ENCODE peak calls at places on chromosomes 16 and 17, in ten cellular contexts. V is anterior cingulate cortex; Q is GF-D8; D is AG10803; F is activated CD4-positive, alpha-beta T cell treated with anti-CD3 and anti-CD28 coated beads, Interleukin-2, amount 10 ng/mL, durations not matched to agents 24 days and 14 days; W is BJ; X is stimulated activated CD8-positive, alpha-beta memory T cell treated with anti-CD3 and anti-CD28 coated beads, Interleukin-15, amount 100 ng/mL, for 24 hours; H is lower leg skin; B is heart right ventricle; A is fibroblast of lung. L is an unnamed sample.

GRCh38 chr16:75293746-75294145 is 42.3 kb upstream of the BCAR1 start:
- DNase-seq in V (no peak), Q (no peak), D (no peak), F (no peak), W (no peak), X (no peak), H (no peak), B (no peak), A (no peak), L (no peak)

GRCh38 chr17:8941980-8942617 is 23.4 kb downstream of the PIK3R5 start:
- DNase-seq in V (no peak), Q (no peak), D (no peak), F (peak), W (no peak), X (no peak), H (no peak), B (no peak), A (no peak), L (no peak)

GRCh38 chr16:84350611-84351400 is 17.5 kb upstream of the ATP2C2 start:
- DNase-seq in V (no peak), Q (no peak), D (no peak), F (no peak), W (no peak), X (no peak), H (no peak), B (no peak), A (no peak), L (no peak)

GRCh38 chr16:11963706-11964105 is 1.3 kb upstream of the TNFRSF17 start:
- DNase-seq in V (no peak), Q (no peak), D (no peak), F (no peak), W (no peak), X (no peak), H (peak), B (no peak), A (no peak), L (no peak)

GRCh38 chr17:7014995-7015586 is 2.7 kb downstream of the RNASEK start:
- DNase-seq in V (no peak), Q (no peak), D (peak), F (peak), W (no peak), X (no peak), H (no peak), B (no peak), A (peak), L (peak)

GRCh38 chr16:17607075-17607509 is 136.3 kb upstream of the XYLT1 start:
- DNase-seq in V (no peak), Q (no peak), D (no peak), F (no peak), W (no peak), X (no peak), H (no peak), B (no peak), A (no peak), L (no peak)

GRCh38 chr16:2056681-2057407 is 9.1 kb downstream of the TSC2 start:
- DNase-seq in V (no peak), Q (no peak), D (peak), F (no peak), W (no peak), X (no peak), H (no peak), B (no peak), A (no peak), L (no peak)

GRCh38 chr17:42058018-42058417 is 7.6 kb upstream of the C17orf113 start:
- DNase-seq in V (no peak), Q (no peak), D (no peak), F (no peak), W (no peak), X (no peak), H (no peak), B (no peak), A (no peak), L (no peak)

GRCh38 chr16:88739139-88739974 is 33.1 kb downstream of the CTU2 start:
- DNase-seq in V (no peak), Q (no peak), D (no peak), F (no peak), W (no peak), X (no peak), H (no peak), B (no peak), A (no peak), L (no peak)

GRCh38 chr16:68756250-68757051 is 19.4 kb downstream of the CDH1 start:
- DNase-seq in V (no peak), Q (no peak), D (no peak), F (peak), W (no peak), X (no peak), H (no peak), B (no peak), A (peak), L (no peak)

GRCh38 chr17:18327093-18327492 is 12.0 kb downstream of the SMCR8 start:
- DNase-seq in V (no peak), Q (no peak), D (no peak), F (no peak), W (no peak), X (no peak), H (no peak), B (no peak), A (no peak), L (no peak)

GRCh38 chr17:2874211-2874686 is 78.0 kb downstream of the RAP1GAP2 start:
- DNase-seq in V (no peak), Q (no peak), D (no peak), F (no peak), W (no peak), X (no peak), H (no peak), B (no peak), A (no peak), L (no peak)

GRCh38 chr16:88385112-88385594 is 2.4 kb downstream of the ZNF469 start:
- DNase-seq in V (no peak), Q (no peak), D (no peak), F (no peak), W (no peak), X (no peak), H (no peak), B (no peak), A (no peak), L (no peak)

GRCh38 chr17:42153919-42154491 is 784 bp downstream of the RAB5C start:
- DNase-seq in V (no peak), Q (peak), D (peak), F (peak), W (no peak), X (no peak), H (no peak), B (no peak), A (peak), L (no peak)

GRCh38 chr17:57956311-57957119 is 1.3 kb upstream of the CUEDC1 start:
- DNase-seq in V (no peak), Q (no peak), D (no peak), F (peak), W (no peak), X (no peak), H (no peak), B (no peak), A (no peak), L (no peak)

GRCh38 chr16:84144301-84144858 is 597 bp downstream of the HSDL1 start:
- DNase-seq in V (no peak), Q (no peak), D (no peak), F (peak), W (no peak), X (peak), H (peak), B (peak), A (no peak), L (peak)

GRCh38 chr16:11402745-11403533 is 57.7 kb downstream of the RMI2 start:
- DNase-seq in V (no peak), Q (no peak), D (no peak), F (no peak), W (no peak), X (no peak), H (no peak), B (no peak), A (no peak), L (no peak)

GRCh38 chr17:82592751-82593589 is 55.3 kb downstream of the WDR45B start:
- DNase-seq in V (peak), Q (peak), D (peak), F (peak), W (peak), X (no peak), H (peak), B (peak), A (peak), L (peak)

GRCh38 chr17:32461853-32462617 is 17.7 kb downstream of the PSMD11 start:
- DNase-seq in V (no peak), Q (no peak), D (peak), F (peak), W (no peak), X (no peak), H (no peak), B (no peak), A (peak), L (peak)

GRCh38 chr17:38587956-38588771 is 17.6 kb downstream of the SRCIN1 start:
- DNase-seq in V (peak), Q (peak), D (no peak), F (no peak), W (no peak), X (no peak), H (no peak), B (no peak), A (no peak), L (no peak)

GRCh38 chr17:82528484-82529265 is 9.1 kb downstream of the FOXK2 start:
- DNase-seq in V (no peak), Q (no peak), D (peak), F (no peak), W (no peak), X (no peak), H (no peak), B (peak), A (peak), L (peak)

GRCh38 chr17:29584452-29585079 is 4.9 kb downstream of the GIT1 start:
- DNase-seq in V (peak), Q (no peak), D (no peak), F (no peak), W (no peak), X (no peak), H (no peak), B (peak), A (peak), L (no peak)

GRCh38 chr16:17397499-17397891 is 73.3 kb downstream of the XYLT1 start:
- DNase-seq in V (no peak), Q (no peak), D (peak), F (no peak), W (no peak), X (no peak), H (no peak), B (no peak), A (peak), L (no peak)

GRCh38 chr17:35709874-35710273 is 21.6 kb upstream of the RASL10B start:
- DNase-seq in V (no peak), Q (no peak), D (peak), F (no peak), W (peak), X (no peak), H (no peak), B (no peak), A (no peak), L (no peak)

GRCh38 chr17:75601057-75601987 is 13.7 kb downstream of the MYO15B start:
- DNase-seq in V (no peak), Q (peak), D (peak), F (peak), W (no peak), X (peak), H (no peak), B (peak), A (peak), L (peak)

GRCh38 chr17:83024205-83024971 is 55.0 kb upstream of the METRNL start:
- DNase-seq in V (no peak), Q (no peak), D (no peak), F (peak), W (no peak), X (no peak), H (no peak), B (no peak), A (no peak), L (no peak)

GRCh38 chr17:75633484-75634375 is 496 bp downstream of the SMIM5 start:
- DNase-seq in V (peak), Q (peak), D (peak), F (peak), W (peak), X (no peak), H (peak), B (peak), A (peak), L (peak)

GRCh38 chr17:60383379-60383778 is 8.6 kb downstream of the USP32 start:
- DNase-seq in V (no peak), Q (no peak), D (no peak), F (no peak), W (no peak), X (no peak), H (no peak), B (no peak), A (no peak), L (no peak)

GRCh38 chr17:4903051-4903818 is at the start of gene CHRNE:
- DNase-seq in V (peak), Q (peak), D (peak), F (peak), W (no peak), X (no peak), H (peak), B (no peak), A (peak), L (peak)

GRCh38 chr16:2090819-2091721 is 43.3 kb downstream of the TSC2 start:
- DNase-seq in V (no peak), Q (no peak), D (no peak), F (no peak), W (no peak), X (no peak), H (no peak), B (peak), A (peak), L (peak)

GRCh38 chr17:17141860-17142552 is 64.1 kb downstream of the PLD6 start:
- DNase-seq in V (peak), Q (no peak), D (peak), F (peak), W (no peak), X (no peak), H (no peak), B (no peak), A (peak), L (peak)

GRCh38 chr16:29925173-29925804 is 737 bp downstream of the KCTD13 start:
- DNase-seq in V (no peak), Q (no peak), D (no peak), F (peak), W (no peak), X (no peak), H (peak), B (no peak), A (peak), L (peak)